ENCODE peak calls at places on chromosomes 12 and 14, in four cellular contexts. One of them, this sample, is unnamed.

GRCh38 chr14:68464716-68465115 is 328.2 kb downstream of the ZFP36L1 start:
- DNase-seq in AG04450: no peak
- DNase-seq in ovary: no peak
- DNase-seq in astrocyte of the spinal cord: peak
- DNase-seq in this sample: no peak

GRCh38 chr14:59507063-59507751 is 22.9 kb downstream of the JKAMP start:
- DNase-seq in AG04450: peak
- DNase-seq in astrocyte of the spinal cord: peak
- DNase-seq in ovary: no peak
- DNase-seq in this sample: peak

GRCh38 chr14:56902413-56902812 is 92.1 kb upstream of the OTX2 start:
- DNase-seq in ovary: no peak
- DNase-seq in astrocyte of the spinal cord: no peak
- DNase-seq in AG04450: no peak
- DNase-seq in this sample: no peak

GRCh38 chr12:121845699-121846098 is 13.0 kb downstream of the HPD start:
- DNase-seq in AG04450: no peak
- DNase-seq in ovary: no peak
- DNase-seq in astrocyte of the spinal cord: no peak
- DNase-seq in this sample: no peak

GRCh38 chr12:131111446-131111845 is 157.7 kb downstream of the ADGRD1 start:
- DNase-seq in AG04450: no peak
- DNase-seq in ovary: no peak
- DNase-seq in astrocyte of the spinal cord: no peak
- DNase-seq in this sample: no peak

GRCh38 chr14:37591311-37591940 is 3.6 kb downstream of the FOXA1 start:
- DNase-seq in astrocyte of the spinal cord: no peak
- DNase-seq in ovary: no peak
- DNase-seq in AG04450: no peak
- DNase-seq in this sample: peak

GRCh38 chr14:101004954-101005353 is 101.4 kb upstream of the RTL1 start:
- DNase-seq in AG04450: peak
- DNase-seq in astrocyte of the spinal cord: peak
- DNase-seq in ovary: peak
- DNase-seq in this sample: no peak

GRCh38 chr14:36660736-36661505 is 739 bp upstream of the PAX9 start:
- DNase-seq in ovary: no peak
- DNase-seq in astrocyte of the spinal cord: no peak
- DNase-seq in AG04450: no peak
- DNase-seq in this sample: no peak

GRCh38 chr14:71645656-71646055 is 286.6 kb upstream of the RGS6 start:
- DNase-seq in astrocyte of the spinal cord: no peak
- DNase-seq in AG04450: no peak
- DNase-seq in ovary: no peak
- DNase-seq in this sample: no peak

GRCh38 chr12:113524495-113524894 is 52.8 kb upstream of the LHX5 start:
- DNase-seq in astrocyte of the spinal cord: no peak
- DNase-seq in ovary: no peak
- DNase-seq in AG04450: no peak
- DNase-seq in this sample: no peak

GRCh38 chr14:36844443-36844842 is 182.8 kb downstream of the PAX9 start:
- DNase-seq in ovary: no peak
- DNase-seq in astrocyte of the spinal cord: no peak
- DNase-seq in AG04450: no peak
- DNase-seq in this sample: no peak

GRCh38 chr12:59005195-59005961 is 85.1 kb upstream of the LRIG3 start:
- DNase-seq in astrocyte of the spinal cord: peak
- DNase-seq in ovary: no peak
- DNase-seq in AG04450: peak
- DNase-seq in this sample: no peak

GRCh38 chr14:33834101-33834955 is 116.5 kb downstream of the EGLN3 start:
- DNase-seq in ovary: no peak
- DNase-seq in astrocyte of the spinal cord: no peak
- DNase-seq in AG04450: no peak
- DNase-seq in this sample: no peak

GRCh38 chr14:53304726-53305381 is 151.7 kb upstream of the DDHD1 start:
- DNase-seq in ovary: no peak
- DNase-seq in AG04450: peak
- DNase-seq in astrocyte of the spinal cord: peak
- DNase-seq in this sample: no peak

GRCh38 chr12:26845057-26845666 is 12.2 kb upstream of the ITPR2 start:
- DNase-seq in AG04450: no peak
- DNase-seq in ovary: no peak
- DNase-seq in astrocyte of the spinal cord: peak
- DNase-seq in this sample: peak

GRCh38 chr12:69703146-69703642 is 4.1 kb upstream of the BEST3 start:
- DNase-seq in AG04450: no peak
- DNase-seq in ovary: no peak
- DNase-seq in astrocyte of the spinal cord: no peak
- DNase-seq in this sample: no peak

GRCh38 chr12:2011641-2012607 is 7.7 kb upstream of the DCP1B start:
- DNase-seq in AG04450: no peak
- DNase-seq in ovary: no peak
- DNase-seq in astrocyte of the spinal cord: no peak
- DNase-seq in this sample: no peak

GRCh38 chr14:89640141-89640540 is 223.1 kb upstream of the FOXN3 start:
- DNase-seq in ovary: no peak
- DNase-seq in astrocyte of the spinal cord: peak
- DNase-seq in AG04450: no peak
- DNase-seq in this sample: no peak

GRCh38 chr12:12327802-12328201 is 22.2 kb downstream of the MANSC1 start:
- DNase-seq in ovary: no peak
- DNase-seq in astrocyte of the spinal cord: peak
- DNase-seq in AG04450: no peak
- DNase-seq in this sample: peak

GRCh38 chr12:113048716-113049127 is 7.8 kb upstream of the DTX1 start:
- DNase-seq in ovary: peak
- DNase-seq in AG04450: peak
- DNase-seq in astrocyte of the spinal cord: peak
- DNase-seq in this sample: peak

GRCh38 chr12:101945361-101946232 is 68.2 kb downstream of the DRAM1 start:
- DNase-seq in ovary: no peak
- DNase-seq in astrocyte of the spinal cord: no peak
- DNase-seq in AG04450: peak
- DNase-seq in this sample: no peak

GRCh38 chr12:47041327-47041726 is 38.1 kb upstream of the PCED1B start:
- DNase-seq in astrocyte of the spinal cord: no peak
- DNase-seq in AG04450: no peak
- DNase-seq in ovary: no peak
- DNase-seq in this sample: no peak

GRCh38 chr14:50542941-50543418 is 10.6 kb upstream of the MAP4K5 start:
- DNase-seq in AG04450: no peak
- DNase-seq in ovary: no peak
- DNase-seq in astrocyte of the spinal cord: peak
- DNase-seq in this sample: peak

GRCh38 chr12:10364839-10365681 is 24.8 kb downstream of the KLRK1 start:
- DNase-seq in AG04450: peak
- DNase-seq in ovary: peak
- DNase-seq in astrocyte of the spinal cord: peak
- DNase-seq in this sample: peak

GRCh38 chr12:132525833-132526455 is 36.0 kb downstream of the FBRSL1 start:
- DNase-seq in astrocyte of the spinal cord: no peak
- DNase-seq in AG04450: no peak
- DNase-seq in ovary: no peak
- DNase-seq in this sample: no peak

GRCh38 chr12:69161835-69162234 is 77.5 kb upstream of the CPSF6 start:
- DNase-seq in ovary: no peak
- DNase-seq in astrocyte of the spinal cord: no peak
- DNase-seq in AG04450: no peak
- DNase-seq in this sample: no peak

GRCh38 chr12:27589419-27589818 is 65.4 kb downstream of the PPFIBP1 start:
- DNase-seq in ovary: no peak
- DNase-seq in AG04450: no peak
- DNase-seq in astrocyte of the spinal cord: no peak
- DNase-seq in this sample: no peak

GRCh38 chr14:36666416-36667206 is 5.0 kb downstream of the PAX9 start:
- DNase-seq in astrocyte of the spinal cord: no peak
- DNase-seq in AG04450: no peak
- DNase-seq in ovary: no peak
- DNase-seq in this sample: peak

GRCh38 chr12:2613674-2614073 is 181.1 kb upstream of the FKBP4 start:
- DNase-seq in AG04450: peak
- DNase-seq in astrocyte of the spinal cord: peak
- DNase-seq in ovary: no peak
- DNase-seq in this sample: no peak

GRCh38 chr14:61438860-61439765 is 117.7 kb downstream of the PRKCH start:
- DNase-seq in astrocyte of the spinal cord: peak
- DNase-seq in ovary: no peak
- DNase-seq in AG04450: no peak
- DNase-seq in this sample: peak

GRCh38 chr14:61338457-61338856 is 17.1 kb downstream of the PRKCH start:
- DNase-seq in AG04450: no peak
- DNase-seq in ovary: no peak
- DNase-seq in astrocyte of the spinal cord: no peak
- DNase-seq in this sample: no peak

GRCh38 chr12:110658242-110658641 is 30.7 kb downstream of the HVCN1 start:
- DNase-seq in ovary: no peak
- DNase-seq in astrocyte of the spinal cord: no peak
- DNase-seq in AG04450: no peak
- DNase-seq in this sample: no peak

GRCh38 chr14:76752744-76753143 is 8.5 kb upstream of the VASH1 start:
- DNase-seq in ovary: no peak
- DNase-seq in astrocyte of the spinal cord: no peak
- DNase-seq in AG04450: no peak
- DNase-seq in this sample: no peak

GRCh38 chr12:3901116-3901515 is 27.9 kb upstream of the PARP11 start:
- DNase-seq in AG04450: no peak
- DNase-seq in ovary: no peak
- DNase-seq in astrocyte of the spinal cord: no peak
- DNase-seq in this sample: no peak
- TF ChIP-seq CTCF in AG04450: no peak
- TF ChIP-seq CTCF in ovary: no peak
- TF ChIP-seq CTCF in astrocyte of the spinal cord: no peak
- TF ChIP-seq CTCF in this sample: peak

DNA sequence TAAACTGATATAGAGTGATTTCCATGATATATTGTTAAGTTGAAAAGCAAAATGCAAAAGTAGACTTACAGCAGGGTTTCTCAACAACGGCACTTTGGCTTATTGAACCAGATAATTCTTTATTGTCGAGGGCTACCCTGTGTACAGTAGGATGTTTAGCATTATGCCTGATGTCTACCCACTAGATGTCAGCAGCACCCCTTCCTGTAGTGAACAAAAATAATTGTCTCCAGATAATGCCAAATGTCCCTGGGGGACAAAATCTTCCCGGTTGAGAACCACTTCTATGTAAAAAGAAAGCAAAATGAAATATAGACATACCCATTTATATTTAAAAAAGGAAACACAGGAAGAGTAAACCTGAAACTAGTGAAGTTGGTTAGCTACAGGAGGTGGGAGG is 32.4 kb downstream of the ABCD2 start:
- DNase-seq in astrocyte of the spinal cord: peak
- DNase-seq in AG04450: no peak
- DNase-seq in ovary: no peak
- DNase-seq in this sample: no peak
- TF ChIP-seq CTCF in astrocyte of the spinal cord: peak
- TF ChIP-seq CTCF in AG04450: peak
- TF ChIP-seq CTCF in ovary: no peak
- TF ChIP-seq CTCF in this sample: no peak

DNA sequence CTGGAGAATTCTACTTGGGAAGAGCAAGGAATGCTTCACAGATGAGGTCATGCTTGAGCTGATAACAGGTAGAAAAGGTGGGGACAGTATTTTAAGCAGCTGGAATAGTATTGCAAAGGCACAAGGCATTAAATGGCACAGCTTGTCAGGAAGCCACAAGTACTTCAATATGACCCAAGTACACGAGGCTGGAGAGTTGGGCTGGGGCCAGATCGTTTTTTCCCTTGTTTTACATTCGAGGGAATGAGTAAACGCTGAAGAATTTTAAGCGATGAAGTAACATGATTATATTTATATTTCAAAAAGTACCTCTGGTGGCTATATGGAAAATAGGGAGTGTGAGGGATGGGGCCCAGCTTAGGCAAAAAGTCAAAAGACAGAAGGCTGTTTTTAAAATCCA is 54.9 kb upstream of the ARID2 start:
- DNase-seq in astrocyte of the spinal cord: peak
- DNase-seq in ovary: no peak
- DNase-seq in AG04450: peak
- DNase-seq in this sample: no peak
- TF ChIP-seq CTCF in astrocyte of the spinal cord: no peak
- TF ChIP-seq CTCF in ovary: no peak
- TF ChIP-seq CTCF in AG04450: no peak
- TF ChIP-seq CTCF in this sample: no peak

GRCh38 chr12:93415723-93416464 is 25.9 kb downstream of the UBE2N start:
- DNase-seq in astrocyte of the spinal cord: peak
- DNase-seq in ovary: no peak
- DNase-seq in AG04450: peak
- DNase-seq in this sample: no peak
- TF ChIP-seq CTCF in astrocyte of the spinal cord: no peak
- TF ChIP-seq CTCF in ovary: no peak
- TF ChIP-seq CTCF in AG04450: no peak
- TF ChIP-seq CTCF in this sample: no peak

GRCh38 chr14:48970995-48971394 is 615.2 kb downstream of the RPS29 start:
- DNase-seq in ovary: no peak
- DNase-seq in AG04450: no peak
- DNase-seq in astrocyte of the spinal cord: no peak
- DNase-seq in this sample: no peak

GRCh38 chr14:48973136-48973535 is 613.0 kb downstream of the RPS29 start:
- DNase-seq in ovary: no peak
- DNase-seq in AG04450: no peak
- DNase-seq in astrocyte of the spinal cord: peak
- DNase-seq in this sample: no peak

DNA sequence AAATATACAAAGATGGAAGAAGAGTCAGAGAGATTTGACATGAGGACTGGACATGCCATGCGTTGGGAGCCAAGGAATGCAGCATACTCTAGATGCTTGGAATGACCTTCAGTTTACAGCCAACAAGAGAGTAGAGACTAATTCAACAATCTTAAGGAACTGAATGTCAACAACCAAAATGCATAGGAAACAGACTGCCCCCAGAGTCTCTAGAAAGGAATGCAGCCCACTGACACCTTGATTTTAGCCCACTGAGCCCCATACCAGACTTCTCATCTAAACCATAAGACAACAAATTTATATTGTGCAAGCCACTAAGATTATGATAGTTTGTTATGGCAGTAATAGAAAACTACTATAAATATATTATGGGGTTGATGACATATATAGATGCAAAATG is 611.2 kb downstream of the RPS29 start:
- DNase-seq in astrocyte of the spinal cord: no peak
- DNase-seq in AG04450: no peak
- DNase-seq in ovary: no peak
- DNase-seq in this sample: no peak
- TF ChIP-seq CTCF in astrocyte of the spinal cord: no peak
- TF ChIP-seq CTCF in AG04450: no peak
- TF ChIP-seq CTCF in ovary: no peak
- TF ChIP-seq CTCF in this sample: no peak